ENCODE peak calls at places on chromosomes 6 and 20, in four cellular contexts. W is H9, L is mesendoderm, T is H1. Y is an unnamed sample.

GRCh38 chr20:58715709-58716475 is 23.3 kb downstream of the NPEPL1 start:
- DNase-seq in W (peak), L (no peak), T (no peak), Y (no peak)

GRCh38 chr20:35263609-35264223 is 14.2 kb downstream of the MMP24OS start:
- DNase-seq in W (no peak), L (no peak), T (no peak), Y (no peak)

GRCh38 chr6:140174509-140174908 is 800.1 kb upstream of the CITED2 start:
- DNase-seq in W (no peak), L (no peak), T (no peak), Y (peak)

GRCh38 chr6:12420626-12421025 is 130.5 kb downstream of the EDN1 start:
- DNase-seq in W (no peak), L (no peak), T (no peak), Y (peak)

GRCh38 chr6:53107091-53107490 is 41.5 kb downstream of the GCM1 start:
- DNase-seq in W (no peak), L (no peak), T (no peak), Y (peak)

GRCh38 chr6:96499781-96500180 is 21.8 kb upstream of the UFL1 start:
- DNase-seq in W (no peak), L (no peak), T (no peak), Y (no peak)

GRCh38 chr20:6178537-6178936 is 55.7 kb upstream of the FERMT1 start:
- DNase-seq in W (no peak), L (peak), T (no peak), Y (peak)

GRCh38 chr20:14700641-14700965 is 363.2 kb upstream of the FLRT3 start:
- DNase-seq in W (no peak), L (no peak), T (no peak), Y (no peak)

GRCh38 chr20:17530716-17531536 is at the start of gene BFSP1:
- DNase-seq in W (peak), L (peak), T (peak), Y (peak)

GRCh38 chr6:121319112-121319553 is 15.1 kb downstream of the TBC1D32 start:
- DNase-seq in W (no peak), L (peak), T (no peak), Y (peak)

GRCh38 chr6:46719099-46719498 is 16.1 kb downstream of the PLA2G7 start:
- DNase-seq in W (no peak), L (no peak), T (no peak), Y (peak)

DNA sequence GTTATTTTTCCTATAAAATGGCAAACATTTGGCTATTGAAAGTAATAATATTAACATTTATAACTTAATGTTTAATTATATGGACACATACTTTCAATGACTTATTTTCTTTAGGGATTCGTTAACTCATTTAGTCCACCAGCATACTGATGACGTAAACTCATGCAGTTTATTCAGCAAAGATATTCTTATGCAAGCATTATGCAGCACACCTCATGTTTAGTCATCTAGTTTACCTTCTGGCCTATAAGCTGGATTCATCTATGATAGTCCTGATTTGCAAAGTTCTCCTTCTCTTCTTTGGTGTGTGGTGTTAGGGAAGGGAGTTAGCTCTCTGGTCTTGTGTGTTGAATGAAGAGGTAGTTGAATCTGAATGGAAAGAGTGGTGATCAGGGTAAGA is 60.0 kb downstream of the OR2J2 start:
- DNase-seq in W (no peak), L (no peak), T (no peak), Y (no peak)
- H4K5ac ChIP-seq in W (no peak), L (no peak), T (no peak), Y (no peak)

DNA sequence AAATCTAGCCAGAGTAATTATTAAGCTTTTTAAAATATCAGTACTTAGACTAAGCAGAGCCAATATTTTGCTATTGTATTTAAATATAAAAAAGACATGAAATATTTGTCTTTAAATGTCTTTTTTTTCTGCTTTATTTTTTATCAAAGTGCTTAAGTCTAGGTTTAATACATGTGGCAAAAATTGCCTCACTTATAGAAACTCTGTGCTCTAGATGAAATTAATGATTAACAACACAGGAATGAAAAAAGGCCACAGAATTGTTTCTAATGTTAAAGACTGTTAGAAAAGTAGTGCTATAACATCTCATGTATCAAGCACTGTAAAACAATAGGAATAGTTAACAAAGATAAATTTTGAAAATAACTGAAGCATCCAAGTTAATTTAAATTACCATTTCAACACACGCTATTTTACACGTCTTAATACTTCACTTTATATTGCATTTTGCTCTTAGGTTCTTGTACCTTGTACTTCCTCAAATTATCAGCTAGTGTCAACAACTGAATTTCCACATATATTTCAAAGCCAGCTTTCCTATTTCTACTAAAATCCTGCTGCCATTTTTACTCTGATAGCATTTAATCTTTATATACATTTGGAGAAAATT is 1515.1 kb downstream of the HACE1 start:
- DNase-seq in W (no peak), L (no peak), T (no peak), Y (no peak)
- H4K5ac ChIP-seq in W (no peak), L (no peak), T (no peak), Y (no peak)

GRCh38 chr6:33421344-33421643 is 1.4 kb downstream of the SYNGAP1 start:
- DNase-seq in W (no peak), L (no peak), T (no peak), Y (no peak)
- H4K5ac ChIP-seq in W (no peak), L (no peak), T (no peak), Y (no peak)

GRCh38 chr6:158304254-158304653 is 8.0 kb upstream of the TULP4 start:
- DNase-seq in W (no peak), L (no peak), T (no peak), Y (no peak)

GRCh38 chr6:158303210-158303731 is 9.0 kb upstream of the TULP4 start:
- DNase-seq in W (no peak), L (no peak), T (no peak), Y (no peak)
- H4K5ac ChIP-seq in W (no peak), L (no peak), T (no peak), Y (no peak)

GRCh38 chr6:66599541-66599940 is 892.5 kb upstream of the EYS start:
- DNase-seq in W (no peak), L (no peak), T (no peak), Y (no peak)
- H4K5ac ChIP-seq in W (no peak), L (no peak), T (no peak), Y (no peak)

DNA sequence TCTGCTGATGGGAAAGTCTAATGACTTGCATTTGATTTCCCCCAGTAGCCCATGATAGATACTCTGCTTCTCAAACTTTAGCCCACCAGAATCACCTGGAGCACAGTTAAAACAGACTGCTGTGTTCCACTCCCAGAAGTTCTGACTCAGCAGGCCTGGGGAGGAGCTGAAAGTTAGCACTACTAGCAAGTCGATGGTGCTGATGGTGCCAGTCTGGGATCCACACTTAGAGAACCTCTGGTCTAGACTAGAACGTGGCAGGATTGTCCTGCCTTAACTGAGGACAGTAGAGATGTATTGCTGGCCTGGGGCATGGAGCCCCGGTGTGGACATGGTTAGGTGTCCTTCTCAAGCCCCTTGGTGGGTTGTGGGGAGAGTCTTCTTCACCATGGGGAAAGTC is 8.7 kb downstream of the TOX2 start:
- DNase-seq in W (no peak), L (no peak), T (no peak), Y (no peak)
- H4K5ac ChIP-seq in W (no peak), L (no peak), T (no peak), Y (no peak)

Y was measured in IMR-90.